ENCODE peak calls at places on chromosomes 1 and 21, in five cellular contexts. V, A, O, I and F are unnamed samples. For H3K9me3, the result is how much of the 10 kb centered on the place peaks cover.

GRCh38 chr1:78297828-78298227 is 192.9 kb upstream of the PTGFR start:
- DNase-seq in A (no peak), O (no peak), V (no peak), I (no peak), F (no peak)

GRCh38 chr1:83705091-83705490 is 293.8 kb downstream of the TTLL7 start:
- DNase-seq in I (no peak), V (no peak), A (no peak), O (no peak), F (no peak)

GRCh38 chr1:29281531-29281930 is 45.2 kb downstream of the PTPRU start:
- DNase-seq in A (no peak), I (no peak), V (no peak), O (no peak), F (no peak)

GRCh38 chr1:163186910-163187309 is 15.8 kb downstream of the RGS5 start:
- DNase-seq in I (no peak), V (no peak), A (no peak), O (peak), F (no peak)

GRCh38 chr1:172429324-172430127 is 9.0 kb downstream of the C1orf105 start:
- DNase-seq in I (no peak), V (no peak), A (peak), O (peak), F (peak)

GRCh38 chr1:179340915-179341314 is 24.9 kb upstream of the AXDND1 start:
- DNase-seq in V (no peak), A (no peak), O (no peak), I (no peak), F (no peak)

GRCh38 chr1:206739411-206740076 is 31.0 kb upstream of the IL19 start:
- DNase-seq in V (no peak), A (peak), O (no peak), I (no peak), F (no peak)

GRCh38 chr1:42913426-42914091 is 45.1 kb downstream of the SLC2A1 start:
- DNase-seq in V (no peak), A (peak), O (peak), I (no peak), F (peak)

GRCh38 chr1:101190441-101190840 is 46.4 kb upstream of the S1PR1 start:
- DNase-seq in A (no peak), O (no peak), V (no peak), I (no peak), F (no peak)

GRCh38 chr1:24021403-24022266 is 41.5 kb upstream of the SRSF10 start:
- DNase-seq in O (no peak), I (no peak), A (no peak), V (peak), F (no peak)

GRCh38 chr1:78275456-78275855 is 215.3 kb upstream of the PTGFR start:
- DNase-seq in O (no peak), I (no peak), V (no peak), A (no peak), F (no peak)

GRCh38 chr1:158362501-158362900 is 8.8 kb downstream of the CD1E start:
- DNase-seq in I (no peak), O (no peak), V (no peak), A (no peak), F (no peak)

GRCh38 chr1:28437924-28438699 is 67.7 kb upstream of the RCC1 start:
- DNase-seq in O (peak), V (peak), I (no peak), A (no peak), F (no peak)

GRCh38 chr1:109931189-109931672 is 20.6 kb downstream of the CSF1 start:
- DNase-seq in I (peak), O (peak), V (peak), A (no peak), F (no peak)

GRCh38 chr1:162070825-162071224 is 1.3 kb downstream of the NOS1AP start:
- DNase-seq in I (no peak), V (no peak), O (no peak), A (peak), F (no peak)

GRCh38 chr1:108502624-108503023 is 52.5 kb downstream of the NBPF6 start:
- DNase-seq in O (no peak), A (no peak), I (no peak), V (no peak), F (no peak)

GRCh38 chr21:39107739-39108138 is 75.5 kb downstream of the PSMG1 start:
- DNase-seq in A (no peak), O (no peak), V (no peak), I (no peak), F (no peak)

GRCh38 chr1:8376358-8376840 is 58.5 kb downstream of the SLC45A1 start:
- DNase-seq in I (no peak), O (no peak), V (no peak), A (no peak), F (no peak)

GRCh38 chr1:206801467-206801866 is 29.2 kb upstream of the IL10 start:
- DNase-seq in V (no peak), A (no peak), I (no peak), O (no peak), F (no peak)

GRCh38 chr1:25223471-25223870 is 8.8 kb downstream of the SYF2 start:
- DNase-seq in I (no peak), O (no peak), A (no peak), V (no peak), F (no peak)

GRCh38 chr1:33654267-33654832 is 181.9 kb downstream of the ZSCAN20 start:
- DNase-seq in O (peak), V (no peak), I (no peak), A (no peak), F (no peak)

GRCh38 chr1:52667290-52667689 is 30.9 kb downstream of the COA7 start:
- DNase-seq in A (no peak), I (no peak), V (no peak), O (no peak), F (no peak)

GRCh38 chr1:232383455-232384074 is 246.4 kb downstream of the SIPA1L2 start:
- DNase-seq in V (no peak), O (no peak), A (no peak), I (no peak), F (no peak)

GRCh38 chr21:45724345-45724961 is 80.9 kb downstream of the PCBP3 start:
- DNase-seq in A (no peak), I (no peak), V (no peak), O (no peak), F (no peak)

GRCh38 chr1:159173303-159173702 is 1.9 kb downstream of the CADM3 start:
- DNase-seq in V (no peak), I (no peak), A (no peak), O (no peak), F (no peak)

GRCh38 chr1:224624432-224624831 is 8.3 kb downstream of the CNIH3 start:
- DNase-seq in V (no peak), A (no peak), I (no peak), O (no peak), F (no peak)
- H3K4me3 ChIP-seq in V (no peak), A (peak), I (no peak), O (no peak), F (peak)

DNA sequence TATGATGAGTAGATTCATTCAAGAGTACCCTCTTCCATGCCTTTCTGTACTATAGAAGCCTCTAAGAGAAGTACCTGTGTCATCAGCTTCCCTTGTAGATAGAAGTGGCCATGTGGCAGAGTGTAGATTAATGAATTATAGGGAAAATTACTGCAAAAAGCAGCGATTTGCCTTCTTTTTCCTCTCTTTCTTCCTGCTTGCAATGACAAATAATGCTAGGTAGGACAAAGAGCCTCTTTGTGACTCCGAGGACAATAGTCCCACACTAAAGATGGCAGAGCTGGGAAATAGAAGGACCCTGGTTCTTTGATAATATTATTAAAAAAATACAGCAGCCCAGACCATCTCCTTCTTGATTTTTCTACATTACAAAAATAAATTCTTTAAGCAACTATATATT is 198.0 kb upstream of the APP start:
- DNase-seq in A (no peak), V (no peak), O (no peak), I (no peak), F (no peak)
- H3K27ac ChIP-seq in A (no peak), V (no peak), O (no peak), I (no peak), F (no peak)

DNA sequence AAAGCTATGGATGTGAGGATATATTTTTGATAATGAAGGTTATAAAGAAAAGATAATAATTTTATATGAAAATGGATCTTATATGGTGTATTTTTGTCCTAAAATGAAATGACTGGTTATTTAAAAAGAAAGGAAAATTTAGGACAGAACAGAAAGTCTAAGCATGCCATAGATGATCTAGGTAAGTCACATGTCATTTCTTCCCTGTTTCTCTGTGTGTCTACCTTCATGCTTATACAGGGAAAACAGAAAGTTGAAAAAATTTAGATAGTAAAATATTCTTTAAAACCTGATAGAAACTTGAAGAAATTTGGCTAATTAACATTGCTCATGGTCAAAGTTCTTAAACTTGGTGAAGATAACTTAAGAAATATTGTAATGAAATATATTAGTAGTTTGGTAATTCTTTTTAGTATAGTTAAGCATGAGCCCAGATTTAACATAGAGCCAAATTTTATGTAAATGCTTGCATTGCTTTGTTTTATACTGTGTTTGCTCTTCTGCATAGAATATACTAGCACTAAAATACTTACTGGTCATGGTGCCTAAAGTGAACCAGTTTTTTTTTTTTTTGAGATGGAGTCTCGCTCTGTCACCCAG is 12.4 kb upstream of the GBP4 start:
- DNase-seq in V (no peak), O (no peak), I (no peak), A (no peak), F (no peak)
- H3K9me3 ChIP-seq in V (under half), O (under half), I (under half), A (under half), F (under half)

DNA sequence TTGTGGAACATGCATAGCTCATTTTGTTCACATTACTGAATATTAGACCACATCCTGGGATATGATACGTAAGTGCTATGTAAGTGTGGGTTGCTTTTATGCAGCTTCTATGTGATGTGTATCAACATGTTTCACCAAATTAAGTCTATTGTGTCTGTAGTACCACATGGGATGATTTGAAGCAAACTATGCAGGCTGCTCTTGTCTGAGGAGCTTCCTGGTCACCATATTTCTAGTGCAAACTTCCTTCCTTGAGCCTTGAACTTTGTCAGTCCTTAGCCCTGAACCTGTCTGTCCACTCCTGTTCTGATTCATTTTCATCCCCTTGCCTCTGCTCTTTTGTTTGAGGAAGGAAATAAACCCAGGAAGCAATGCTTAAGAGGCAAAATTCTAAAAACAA is 117.6 kb upstream of the VANGL1 start:
- DNase-seq in A (no peak), I (no peak), V (no peak), O (no peak), F (no peak)
- H3K4me3 ChIP-seq in A (no peak), I (no peak), V (no peak), O (no peak), F (no peak)

GRCh38 chr1:2239384-2239985 is 11.4 kb downstream of the SKI start:
- DNase-seq in V (peak), O (no peak), A (no peak), I (no peak), F (no peak)

GRCh38 chr1:2238361-2239055 is 10.4 kb downstream of the SKI start:
- DNase-seq in A (no peak), O (no peak), V (peak), I (no peak), F (no peak)

GRCh38 chr1:2241820-2242219 is 13.7 kb downstream of the SKI start:
- DNase-seq in O (no peak), A (no peak), I (no peak), V (peak), F (no peak)

GRCh38 chr1:2242814-2243725 is 15.0 kb downstream of the SKI start:
- DNase-seq in I (no peak), A (no peak), V (peak), O (no peak), F (no peak)

GRCh38 chr1:2240251-2241156 is 12.4 kb downstream of the SKI start:
- DNase-seq in I (peak), A (peak), O (peak), V (peak), F (no peak)
- H3K27ac ChIP-seq in I (peak), A (no peak), O (peak), V (no peak), F (peak)